ENCODE peak calls at places on chromosomes 3 and 15, in five cellular contexts. One of them, this sample, is unnamed.
A peak's percentile ranks its signal among the peaks of the same experiment; 100 is the strongest.

GRCh38 chr3:17412950-17413530 is 329.4 kb downstream of the TBC1D5 start:
- DNase-seq in fibroblast of lung: peak; percentile 46
- DNase-seq in HepG2: peak; percentile 64
- DNase-seq in coronary artery: no peak
- DNase-seq in tibial nerve: no peak
- DNase-seq in this sample: no peak

GRCh38 chr15:26294062-26294689 is 431.0 kb upstream of the ATP10A start:
- DNase-seq in fibroblast of lung: no peak
- DNase-seq in HepG2: no peak
- DNase-seq in coronary artery: no peak
- DNase-seq in tibial nerve: no peak
- DNase-seq in this sample: no peak

GRCh38 chr3:136713961-136714514 is 38.1 kb downstream of the STAG1 start:
- DNase-seq in fibroblast of lung: no peak
- DNase-seq in HepG2: no peak
- DNase-seq in coronary artery: no peak
- DNase-seq in tibial nerve: no peak
- DNase-seq in this sample: no peak

GRCh38 chr3:23232016-23232415 is 28.9 kb downstream of the UBE2E2 start:
- DNase-seq in fibroblast of lung: peak; percentile 28
- DNase-seq in HepG2: no peak
- DNase-seq in coronary artery: no peak
- DNase-seq in tibial nerve: no peak
- DNase-seq in this sample: no peak

GRCh38 chr3:3013299-3013698 is 96.9 kb downstream of the IL5RA start:
- DNase-seq in fibroblast of lung: no peak
- DNase-seq in HepG2: no peak
- DNase-seq in coronary artery: no peak
- DNase-seq in tibial nerve: no peak
- DNase-seq in this sample: no peak

GRCh38 chr3:4474683-4475490 is 7.8 kb upstream of the SUMF1 start:
- DNase-seq in fibroblast of lung: peak; percentile 78
- DNase-seq in HepG2: no peak
- DNase-seq in coronary artery: peak; percentile 83
- DNase-seq in tibial nerve: no peak
- DNase-seq in this sample: no peak

GRCh38 chr3:70823622-70824021 is 511.2 kb upstream of the MDFIC2 start:
- DNase-seq in fibroblast of lung: no peak
- DNase-seq in HepG2: no peak
- DNase-seq in coronary artery: no peak
- DNase-seq in tibial nerve: no peak
- DNase-seq in this sample: no peak

GRCh38 chr3:155102329-155102728 is 22.2 kb downstream of the MME start:
- DNase-seq in fibroblast of lung: peak; percentile 66
- DNase-seq in HepG2: no peak
- DNase-seq in coronary artery: no peak
- DNase-seq in tibial nerve: no peak
- DNase-seq in this sample: no peak

GRCh38 chr15:101545548-101546505 is 56.3 kb upstream of the PCSK6 start:
- DNase-seq in fibroblast of lung: no peak
- DNase-seq in HepG2: no peak
- DNase-seq in coronary artery: no peak
- DNase-seq in tibial nerve: no peak
- DNase-seq in this sample: no peak

GRCh38 chr15:60871731-60872130 is 357.4 kb downstream of the RORA start:
- DNase-seq in fibroblast of lung: peak; percentile 49
- DNase-seq in HepG2: no peak
- DNase-seq in coronary artery: no peak
- DNase-seq in tibial nerve: no peak
- DNase-seq in this sample: peak; percentile 58

GRCh38 chr3:37029111-37029510 is 35.8 kb downstream of the MLH1 start:
- DNase-seq in fibroblast of lung: no peak
- DNase-seq in HepG2: no peak
- DNase-seq in coronary artery: no peak
- DNase-seq in tibial nerve: no peak
- DNase-seq in this sample: no peak

GRCh38 chr15:32651229-32651837 is 9.8 kb downstream of the SCG5 start:
- DNase-seq in fibroblast of lung: peak; percentile 55
- DNase-seq in HepG2: peak; percentile 48
- DNase-seq in coronary artery: no peak
- DNase-seq in tibial nerve: no peak
- DNase-seq in this sample: peak; percentile 35

GRCh38 chr3:187621881-187622280 is 48.3 kb downstream of the SST start:
- DNase-seq in fibroblast of lung: no peak
- DNase-seq in HepG2: no peak
- DNase-seq in coronary artery: no peak
- DNase-seq in tibial nerve: no peak
- DNase-seq in this sample: no peak

GRCh38 chr3:42655980-42656679 is 2.6 kb downstream of the ZBTB47 start:
- DNase-seq in fibroblast of lung: peak; percentile 70
- DNase-seq in HepG2: no peak
- DNase-seq in coronary artery: peak; percentile 74
- DNase-seq in tibial nerve: no peak
- DNase-seq in this sample: no peak

GRCh38 chr3:58164916-58165821 is 45.6 kb downstream of the DNASE1L3 start:
- DNase-seq in fibroblast of lung: peak; percentile 84
- DNase-seq in HepG2: peak; percentile 52
- DNase-seq in coronary artery: no peak
- DNase-seq in tibial nerve: no peak
- DNase-seq in this sample: no peak

GRCh38 chr3:77459926-77460325 is 420.0 kb downstream of the ROBO2 start:
- DNase-seq in fibroblast of lung: peak; percentile 37
- DNase-seq in HepG2: no peak
- DNase-seq in coronary artery: no peak
- DNase-seq in tibial nerve: no peak
- DNase-seq in this sample: no peak

GRCh38 chr3:137647179-137647578 is 116.9 kb upstream of the SOX14 start:
- DNase-seq in fibroblast of lung: no peak
- DNase-seq in HepG2: no peak
- DNase-seq in coronary artery: no peak
- DNase-seq in tibial nerve: no peak
- DNase-seq in this sample: no peak

GRCh38 chr15:79009388-79009787 is 64.5 kb upstream of the CTSH start:
- DNase-seq in fibroblast of lung: no peak
- DNase-seq in HepG2: no peak
- DNase-seq in coronary artery: no peak
- DNase-seq in tibial nerve: no peak
- DNase-seq in this sample: no peak

GRCh38 chr15:36596915-36597314 is 17.5 kb downstream of the CDIN1 start:
- DNase-seq in fibroblast of lung: no peak
- DNase-seq in HepG2: no peak
- DNase-seq in coronary artery: no peak
- DNase-seq in tibial nerve: no peak
- DNase-seq in this sample: no peak

GRCh38 chr3:52534281-52535183 is 875 bp upstream of the NT5DC2 start:
- DNase-seq in fibroblast of lung: peak; percentile 27
- DNase-seq in HepG2: peak; percentile 75
- DNase-seq in coronary artery: peak; percentile 80
- DNase-seq in tibial nerve: no peak
- DNase-seq in this sample: no peak

GRCh38 chr3:45407634-45408033 is 19.3 kb downstream of the LARS2 start:
- DNase-seq in fibroblast of lung: no peak
- DNase-seq in HepG2: no peak
- DNase-seq in coronary artery: no peak
- DNase-seq in tibial nerve: no peak
- DNase-seq in this sample: no peak

GRCh38 chr3:89841041-89841440 is 733.6 kb downstream of the EPHA3 start:
- DNase-seq in fibroblast of lung: no peak
- DNase-seq in HepG2: no peak
- DNase-seq in coronary artery: no peak
- DNase-seq in tibial nerve: no peak
- DNase-seq in this sample: no peak

GRCh38 chr15:85624241-85624855 is 170.4 kb downstream of the KLHL25 start:
- DNase-seq in fibroblast of lung: no peak
- DNase-seq in HepG2: no peak
- DNase-seq in coronary artery: no peak
- DNase-seq in tibial nerve: no peak
- DNase-seq in this sample: no peak

GRCh38 chr15:78850926-78851600 is 21.6 kb upstream of the MORF4L1 start:
- DNase-seq in fibroblast of lung: no peak
- DNase-seq in HepG2: peak; percentile 62
- DNase-seq in coronary artery: no peak
- DNase-seq in tibial nerve: no peak
- DNase-seq in this sample: no peak

GRCh38 chr15:98439523-98439942 is 208.8 kb upstream of the IGF1R start:
- DNase-seq in fibroblast of lung: no peak
- DNase-seq in HepG2: no peak
- DNase-seq in coronary artery: peak; percentile 65
- DNase-seq in tibial nerve: no peak
- DNase-seq in this sample: no peak
- H3K4me3 ChIP-seq in fibroblast of lung: no peak overlapping the region
- H3K4me3 ChIP-seq in HepG2: no peak overlapping the region
- H3K4me3 ChIP-seq in coronary artery: no peak overlapping the region
- H3K4me3 ChIP-seq in tibial nerve: no peak overlapping the region
- H3K4me3 ChIP-seq in this sample: no peak overlapping the region

DNA sequence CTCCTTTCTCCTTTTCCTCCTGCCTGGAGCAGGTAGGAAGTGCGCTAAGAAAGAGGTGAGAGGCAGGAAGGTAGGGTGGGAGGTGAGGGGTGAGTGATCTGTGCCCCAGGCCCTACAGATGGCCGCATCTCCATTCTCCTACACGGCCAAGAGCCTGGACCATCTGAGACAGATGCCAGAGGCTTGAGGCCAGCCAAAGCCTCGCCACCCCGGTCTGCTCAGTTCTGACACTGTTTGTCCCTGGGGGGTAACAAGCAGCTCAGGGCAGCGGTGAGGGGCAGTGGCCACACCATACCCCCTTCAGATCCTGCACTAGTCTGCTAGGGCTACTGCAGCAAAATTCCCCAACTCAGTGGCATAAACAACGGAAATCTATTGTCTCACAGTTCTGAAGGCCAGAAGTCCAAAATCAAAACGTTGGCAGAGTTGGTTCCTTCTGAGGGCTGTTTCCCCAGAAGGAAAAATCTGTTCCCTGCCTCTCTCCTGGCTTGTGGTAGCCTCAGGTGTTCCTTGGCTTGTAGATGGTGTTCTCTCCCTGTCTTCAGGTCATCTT is 28.4 kb downstream of the ADCY5 start:
- DNase-seq in fibroblast of lung: no peak
- DNase-seq in HepG2: no peak
- DNase-seq in coronary artery: no peak
- DNase-seq in tibial nerve: no peak
- DNase-seq in this sample: no peak
- TF ChIP-seq CTCF in fibroblast of lung: no peak
- TF ChIP-seq CTCF in HepG2: no peak
- TF ChIP-seq CTCF in coronary artery: no peak
- TF ChIP-seq CTCF in tibial nerve: no peak
- TF ChIP-seq CTCF in this sample: no peak

GRCh38 chr3:170703121-170703588 is 117.3 kb upstream of the SLC7A14 start:
- DNase-seq in fibroblast of lung: peak; percentile 95
- DNase-seq in HepG2: no peak
- DNase-seq in coronary artery: no peak
- DNase-seq in tibial nerve: no peak
- DNase-seq in this sample: peak; percentile 73

GRCh38 chr3:170705136-170705535 is 119.3 kb upstream of the SLC7A14 start:
- DNase-seq in fibroblast of lung: no peak
- DNase-seq in HepG2: no peak
- DNase-seq in coronary artery: no peak
- DNase-seq in tibial nerve: no peak
- DNase-seq in this sample: no peak

GRCh38 chr3:170700054-170700404 is 114.2 kb upstream of the SLC7A14 start:
- DNase-seq in fibroblast of lung: no peak
- DNase-seq in HepG2: no peak
- DNase-seq in coronary artery: no peak
- DNase-seq in tibial nerve: no peak
- DNase-seq in this sample: no peak

GRCh38 chr3:170699158-170700053 is 113.5 kb upstream of the SLC7A14 start:
- DNase-seq in fibroblast of lung: no peak
- DNase-seq in HepG2: no peak
- DNase-seq in coronary artery: no peak
- DNase-seq in tibial nerve: no peak
- DNase-seq in this sample: no peak

DNA sequence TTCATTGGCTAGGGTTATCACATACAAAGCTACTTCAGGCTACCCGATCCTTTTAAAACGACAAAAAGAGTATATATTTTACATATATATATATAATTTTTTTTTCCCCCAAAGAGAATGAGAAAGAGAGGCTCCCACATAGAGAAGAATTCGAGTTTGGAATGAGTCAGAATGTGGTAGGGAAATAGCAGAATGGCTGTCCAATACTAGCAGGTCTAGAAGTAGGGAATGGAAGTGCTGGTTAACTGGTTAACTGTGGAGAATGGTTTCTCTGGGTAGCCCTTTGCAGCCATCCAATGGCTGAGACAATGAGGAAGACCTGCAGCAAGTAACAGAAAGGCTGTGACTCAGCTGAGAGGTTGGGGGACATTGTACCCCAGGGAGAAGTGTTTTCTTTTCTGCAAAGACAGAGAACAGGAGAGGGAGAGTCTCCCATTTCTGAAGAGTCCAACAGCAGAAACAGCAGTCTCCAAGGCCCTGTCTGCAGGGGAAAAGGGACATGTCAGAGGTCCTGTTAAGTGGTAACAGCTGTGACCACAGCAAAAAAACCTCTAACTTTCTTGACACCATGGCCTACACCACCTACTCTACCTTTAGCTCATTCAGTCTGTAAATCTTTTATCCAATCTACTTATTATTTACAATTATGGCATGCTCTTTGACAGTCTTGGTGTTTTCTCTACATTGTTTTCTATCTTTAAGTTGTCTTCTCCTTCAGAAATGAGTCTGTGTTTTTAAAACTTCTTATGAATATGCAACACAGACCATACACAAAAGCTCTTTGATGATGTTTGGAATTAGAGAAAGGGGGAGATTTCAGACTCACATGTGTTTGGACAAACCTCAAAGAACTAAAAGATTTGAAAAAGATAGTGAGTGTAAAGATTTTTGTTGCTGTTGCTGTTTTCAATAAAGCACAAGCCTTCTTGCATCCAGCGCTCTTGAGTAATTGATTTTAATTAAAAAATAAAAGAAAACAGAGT is 116.1 kb upstream of the SLC7A14 start:
- DNase-seq in fibroblast of lung: peak; percentile 49
- DNase-seq in HepG2: no peak
- DNase-seq in coronary artery: no peak
- DNase-seq in tibial nerve: no peak
- DNase-seq in this sample: no peak
- H3K4me3 ChIP-seq in fibroblast of lung: no peak overlapping the region
- H3K4me3 ChIP-seq in HepG2: no peak overlapping the region
- H3K4me3 ChIP-seq in coronary artery: no peak overlapping the region
- H3K4me3 ChIP-seq in tibial nerve: no peak overlapping the region
- H3K4me3 ChIP-seq in this sample: no peak overlapping the region

DNA sequence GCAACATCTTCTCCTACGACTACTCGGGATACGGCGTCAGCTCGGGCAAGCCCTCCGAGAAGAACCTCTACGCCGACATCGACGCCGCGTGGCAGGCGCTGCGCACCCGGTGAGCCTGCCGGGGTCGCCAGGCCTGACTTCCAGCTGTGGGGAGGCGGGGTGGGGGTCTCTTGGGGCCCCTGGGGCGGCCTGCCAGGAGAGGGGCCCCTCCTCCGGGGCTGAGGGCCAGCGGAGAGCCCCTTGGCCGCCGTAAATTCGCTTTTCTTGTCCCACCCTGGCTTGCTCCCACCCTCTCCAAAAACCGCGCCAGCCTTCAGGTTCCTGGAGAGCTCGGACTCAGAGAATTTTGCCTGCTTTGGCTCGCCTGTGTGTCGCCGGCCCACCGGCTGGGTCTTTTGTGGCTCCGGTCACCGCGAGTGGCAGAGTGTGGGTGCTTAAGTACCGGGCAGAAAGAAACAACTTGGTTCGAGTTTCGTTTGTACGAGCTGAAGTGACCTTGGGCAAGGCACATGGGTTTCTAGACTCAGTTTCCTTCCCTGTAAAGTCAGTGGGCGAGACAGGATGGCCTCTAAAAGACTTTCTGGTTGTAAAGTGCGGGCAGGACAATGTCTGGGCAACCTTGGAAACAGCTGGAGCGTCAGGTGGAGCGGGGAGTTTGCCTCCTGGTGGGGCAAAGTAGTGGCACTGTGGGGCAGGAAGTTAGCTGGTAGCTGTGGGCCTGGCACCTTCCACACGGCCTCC is 971 bp downstream of the ABHD17C start:
- DNase-seq in fibroblast of lung: peak; percentile 22
- DNase-seq in HepG2: peak; percentile 20
- DNase-seq in coronary artery: no peak
- DNase-seq in tibial nerve: no peak
- DNase-seq in this sample: no peak
- TF ChIP-seq CTCF in fibroblast of lung: peak; percentile 23
- TF ChIP-seq CTCF in HepG2: peak; percentile 20
- TF ChIP-seq CTCF in coronary artery: no peak
- TF ChIP-seq CTCF in tibial nerve: no peak
- TF ChIP-seq CTCF in this sample: peak; percentile 52

This sample was measured in AG09309.